ENCODE peak calls at places on chromosomes 3 and 15, in six cellular contexts. Z, V, P, B, Q and D are unnamed samples.

GRCh38 chr3:45896956-45897355 is 10.6 kb downstream of the CCR9 start:
- DNase-seq in B (no peak), Z (no peak), V (no peak), Q (no peak), P (no peak), D (no peak)

GRCh38 chr3:148924572-148924971 is 59.5 kb downstream of the CPA3 start:
- DNase-seq in P (no peak), B (no peak), Z (no peak), Q (no peak), V (no peak), D (no peak)

GRCh38 chr15:90400005-90400758 is 12.1 kb downstream of the IQGAP1 start:
- DNase-seq in Q (peak; percentile 3), Z (no peak), B (no peak), V (no peak), P (no peak), D (no peak)

GRCh38 chr15:96559087-96559486 is 228.6 kb downstream of the NR2F2 start:
- DNase-seq in V (no peak), Q (no peak), B (no peak), Z (no peak), P (no peak), D (no peak)

GRCh38 chr15:89057506-89058133 is 30.6 kb upstream of the ABHD2 start:
- DNase-seq in B (peak; percentile 44), V (peak; percentile 84), Q (peak; percentile 12), Z (no peak), P (peak; percentile 85), D (peak; percentile 21)

GRCh38 chr3:138253609-138254008 is 66.5 kb downstream of the ARMC8 start:
- DNase-seq in B (no peak), P (no peak), Z (no peak), V (no peak), Q (no peak), D (no peak)

GRCh38 chr15:85407421-85408269 is 27.2 kb downstream of the AKAP13 start:
- DNase-seq in V (no peak), B (peak; percentile 46), Z (no peak), P (no peak), Q (no peak), D (no peak)

GRCh38 chr3:134666466-134666865 is 15.6 kb upstream of the KY start:
- DNase-seq in B (peak; percentile 35), Z (no peak), V (no peak), Q (no peak), P (no peak), D (no peak)

GRCh38 chr3:51670053-51670666 is 892 bp upstream of the TEX264 start:
- DNase-seq in V (no peak), Q (no peak), B (no peak), P (peak; percentile 37), Z (peak; percentile 62), D (no peak)

GRCh38 chr3:54447427-54447826 is 325.1 kb downstream of the CACNA2D3 start:
- DNase-seq in B (no peak), P (no peak), Z (no peak), V (no peak), Q (no peak), D (no peak)

GRCh38 chr15:78974272-78974918 is 29.5 kb upstream of the CTSH start:
- DNase-seq in V (no peak), P (no peak), B (no peak), Q (no peak), Z (no peak), D (no peak)

GRCh38 chr3:122497425-122497824 is 17.3 kb downstream of the KPNA1 start:
- DNase-seq in V (peak; percentile 52), B (peak; percentile 84), P (no peak), Q (peak; percentile 89), Z (no peak), D (no peak)

GRCh38 chr15:74175271-74176191 is 2.0 kb downstream of the ISLR start:
- DNase-seq in P (no peak), Q (no peak), B (no peak), Z (peak; percentile 82), V (no peak), D (no peak)

GRCh38 chr15:68542771-68543544 is 35.8 kb upstream of the CORO2B start:
- DNase-seq in Z (peak; percentile 57), V (no peak), P (peak; percentile 73), Q (no peak), B (peak; percentile 72), D (no peak)

GRCh38 chr3:114218578-114219185 is 18.7 kb downstream of the ZNF80 start:
- DNase-seq in Q (no peak), P (no peak), B (no peak), V (no peak), Z (no peak), D (no peak)